ENCODE peak calls at places on chromosomes 5 and 9, in ten cellular contexts. K is GM12878, L is endothelial cell of umbilical vein, Z is spleen, I is transverse colon, Q is GM23338, B is HCT116, A is K562, U is sigmoid colon, R is HepG2. M is an unnamed sample.
A peak's percentile ranks its signal among the peaks of the same experiment; 100 is the strongest.

GRCh38 chr5:144812770-144813169 is 642.1 kb downstream of the KCTD16 start:
- DNase-seq in K (no peak), L (no peak), Z (no peak), I (no peak), Q (no peak), B (no peak), A (no peak), U (peak; percentile 80), R (no peak), M (no peak)

GRCh38 chr5:107422494-107422893 is 248.2 kb downstream of the EFNA5 start:
- DNase-seq in K (no peak), L (no peak), Z (no peak), I (no peak), Q (peak; percentile 30), B (no peak), A (no peak), U (no peak), R (no peak), M (no peak)

GRCh38 chr9:89999534-90000370 is 394.9 kb downstream of the GADD45G start:
- DNase-seq in K (peak; percentile 61), L (no peak), Z (peak; percentile 88), I (peak; percentile 86), Q (peak; percentile 6), B (no peak), A (no peak), U (peak; percentile 88), R (peak; percentile 55), M (peak; percentile 92)

GRCh38 chr5:127697894-127698600 is 5.1 kb upstream of the CCDC192 start:
- DNase-seq in K (no peak), L (no peak), Z (no peak), I (no peak), Q (no peak), B (peak; percentile 60), A (no peak), U (no peak), R (no peak), M (peak; percentile 54)

GRCh38 chr9:13083366-13083765 is 196.1 kb downstream of the MPDZ start:
- DNase-seq in K (no peak), L (no peak), Z (no peak), I (no peak), Q (no peak), B (no peak), A (no peak), U (no peak), R (no peak), M (no peak)

GRCh38 chr5:148967783-148968182 is 95.1 kb downstream of the SH3TC2 start:
- DNase-seq in K (no peak), L (no peak), Z (no peak), I (peak; percentile 32), Q (no peak), B (no peak), A (no peak), U (peak; percentile 37), R (peak; percentile 39), M (no peak)

GRCh38 chr5:164881442-164881841 is 1376.0 kb downstream of the MAT2B start:
- DNase-seq in K (no peak), L (no peak), Z (no peak), I (no peak), Q (no peak), B (no peak), A (no peak), U (no peak), R (no peak), M (no peak)

GRCh38 chr9:98795970-98796363 is 388 bp downstream of the ANKS6 start:
- DNase-seq in K (no peak), L (no peak), Z (peak; percentile 88), I (no peak), Q (peak; percentile 60), B (no peak), A (peak; percentile 34), U (no peak), R (no peak), M (peak; percentile 46)

GRCh38 chr9:121992571-121993212 is 100.4 kb downstream of the TTLL11 start:
- DNase-seq in K (no peak), L (peak; percentile 74), Z (no peak), I (peak; percentile 47), Q (peak; percentile 96), B (peak; percentile 69), A (peak; percentile 75), U (peak; percentile 85), R (peak; percentile 65), M (peak; percentile 67)

GRCh38 chr5:43042176-43042625 is 2.1 kb upstream of the ANXA2R start:
- DNase-seq in K (no peak), L (no peak), Z (peak; percentile 96), I (peak; percentile 79), Q (peak; percentile 78), B (peak; percentile 43), A (no peak), U (peak; percentile 89), R (peak; percentile 47), M (peak; percentile 74)

GRCh38 chr5:134506054-134507039 is 19.1 kb upstream of the JADE2 start:
- DNase-seq in K (no peak), L (no peak), Z (peak; percentile 74), I (peak; percentile 95), Q (peak; percentile 82), B (peak; percentile 66), A (peak; percentile 65), U (peak; percentile 75), R (peak; percentile 98), M (peak; percentile 92)

GRCh38 chr9:106284300-106284699 is 578.7 kb upstream of the ZNF462 start:
- DNase-seq in K (no peak), L (no peak), Z (no peak), I (no peak), Q (peak; percentile 63), B (no peak), A (no peak), U (no peak), R (no peak), M (no peak)

GRCh38 chr5:132496631-132497487 is 6.3 kb upstream of the IRF1 start:
- DNase-seq in K (no peak), L (peak; percentile 86), Z (peak; percentile 97), I (peak; percentile 95), Q (peak; percentile 88), B (no peak), A (peak; percentile 91), U (peak; percentile 94), R (peak; percentile 64), M (peak; percentile 93)

GRCh38 chr5:132495672-132496630 is 5.4 kb upstream of the IRF1 start:
- DNase-seq in K (peak; percentile 72), L (peak; percentile 67), Z (peak; percentile 100), I (peak; percentile 97), Q (peak; percentile 90), B (peak; percentile 87), A (peak; percentile 95), U (peak; percentile 94), R (peak; percentile 87), M (peak; percentile 96)

GRCh38 chr5:132498152-132498551 is 7.6 kb upstream of the IRF1 start:
- DNase-seq in K (no peak), L (peak; percentile 37), Z (peak; percentile 78), I (no peak), Q (no peak), B (no peak), A (no peak), U (peak; percentile 83), R (no peak), M (peak; percentile 60)

GRCh38 chr5:132498686-132499271 is 8.2 kb upstream of the IRF1 start:
- DNase-seq in K (no peak), L (no peak), Z (no peak), I (no peak), Q (no peak), B (no peak), A (no peak), U (no peak), R (no peak), M (peak; percentile 22)

DNA sequence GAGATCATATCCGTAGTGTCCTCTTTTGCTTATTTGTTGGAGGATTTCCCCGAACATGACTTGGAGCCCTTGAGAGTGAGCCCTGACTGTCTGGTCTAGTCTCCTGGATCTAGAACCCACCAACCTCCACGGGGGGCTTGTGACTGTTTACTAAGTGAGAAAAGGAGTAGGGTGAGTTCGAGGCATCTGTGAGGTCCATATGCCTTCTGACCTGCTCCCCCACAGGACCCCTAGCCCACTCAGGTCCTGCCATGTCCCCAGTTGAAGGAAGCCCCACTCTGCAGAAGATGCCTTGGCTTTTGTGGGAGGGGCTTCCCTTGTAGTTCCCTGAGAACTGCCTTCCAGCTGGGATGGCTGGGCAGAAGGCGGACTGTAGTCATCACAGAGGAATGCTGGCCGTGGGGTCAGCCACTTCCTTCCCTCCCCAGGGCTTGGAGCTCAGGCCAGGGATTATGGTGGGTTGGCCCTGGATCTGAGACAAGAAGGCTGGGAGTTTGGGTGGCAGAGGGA is 7.0 kb upstream of the IRF1 start:
- DNase-seq in K (no peak), L (peak; percentile 90), Z (peak; percentile 83), I (peak; percentile 55), Q (peak; percentile 35), B (no peak), A (no peak), U (peak; percentile 88), R (no peak), M (peak; percentile 63)
- H3K4me1 ChIP-seq in K (peaks cover 46% of the 10 kb centered on the region), L (peaks cover 43% of the 10 kb centered on the region), Z (peaks cover 70% of the 10 kb centered on the region), I (peaks cover 32% of the 10 kb centered on the region), Q (peaks cover 12% of the 10 kb centered on the region), B (peaks cover 68% of the 10 kb centered on the region), A (peaks cover 39% of the 10 kb centered on the region), U (peaks cover 47% of the 10 kb centered on the region), R (peaks cover 69% of the 10 kb centered on the region), M (peaks cover 53% of the 10 kb centered on the region)

GRCh38 chr5:87940775-87941174 is 327.9 kb downstream of the TMEM161B start:
- DNase-seq in K (no peak), L (no peak), Z (no peak), I (no peak), Q (no peak), B (no peak), A (no peak), U (no peak), R (no peak), M (no peak)
- TF ChIP-seq POLR2AphosphoS5 in K (no peak), L (no peak), Z (no peak), I (no peak), Q (no peak), B (no peak), A (no peak), U (no peak), R (no peak), M (no peak)

DNA sequence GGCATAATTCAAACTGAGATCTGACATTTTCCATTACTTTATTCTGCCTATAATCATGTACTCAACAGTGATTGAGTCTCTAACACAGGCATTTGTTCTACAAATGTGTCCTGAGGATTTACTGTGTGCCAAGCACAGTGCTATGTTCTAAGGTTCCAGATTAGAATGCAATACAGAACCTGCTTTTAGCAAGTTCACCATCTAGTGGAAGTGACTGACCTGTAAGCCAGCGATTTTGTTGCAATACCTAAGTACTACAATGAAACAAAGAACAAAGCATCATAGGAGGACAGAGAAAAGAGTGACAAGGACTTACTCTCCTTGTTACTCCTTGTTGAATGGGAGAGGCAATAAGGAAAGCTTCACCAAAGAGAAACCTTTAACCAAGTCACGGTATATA is 348.1 kb downstream of the ELAVL2 start:
- DNase-seq in K (no peak), L (no peak), Z (no peak), I (no peak), Q (no peak), B (no peak), A (no peak), U (no peak), R (no peak), M (no peak)
- TF ChIP-seq CTCF in K (no peak), L (no peak), Z (no peak), I (no peak), Q (peak; percentile 16), B (no peak), A (no peak), U (no peak), R (no peak), M (no peak)

DNA sequence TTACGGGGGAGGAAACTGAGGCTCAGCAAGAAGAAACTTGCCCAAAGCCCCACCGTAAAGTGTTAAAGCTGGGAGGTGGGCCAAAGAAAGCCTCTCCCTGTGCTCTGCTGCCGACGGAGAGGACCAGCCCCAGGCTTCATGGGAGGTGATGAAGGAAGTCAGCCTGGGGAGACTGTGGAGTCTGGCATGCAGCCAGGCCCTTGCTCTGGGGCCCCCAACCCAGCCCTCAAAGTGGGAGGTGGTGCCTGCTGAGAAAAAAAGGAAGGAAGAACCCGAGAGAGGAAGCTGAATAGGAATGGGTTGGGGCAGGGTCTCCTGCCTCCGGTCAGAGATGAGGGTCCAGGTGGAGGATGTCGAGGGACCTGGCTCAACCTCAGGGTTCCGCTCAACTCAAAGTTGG is 3.8 kb downstream of the RNF44 start:
- DNase-seq in K (no peak), L (no peak), Z (peak; percentile 87), I (no peak), Q (no peak), B (no peak), A (peak; percentile 50), U (no peak), R (no peak), M (no peak)
- H3K4me1 ChIP-seq in K (peaks cover 50% of the 10 kb centered on the region), L (peaks cover 33% of the 10 kb centered on the region), Z (peaks cover 80% of the 10 kb centered on the region), I (peaks cover 33% of the 10 kb centered on the region), Q (peaks cover 24% of the 10 kb centered on the region), B (peaks cover 21% of the 10 kb centered on the region), A (peaks cover 30% of the 10 kb centered on the region), U (peaks cover 68% of the 10 kb centered on the region), R (peaks cover 28% of the 10 kb centered on the region), M (peaks cover 82% of the 10 kb centered on the region)